ENCODE peak calls at places on chromosomes 3 and 15, in eight cellular contexts. V is A549; W is Calu3; X is naive thymus-derived CD8-positive, alpha-beta T cell; Y is cardiac fibroblast; H is tibial artery; Z is stimulated activated CD8-positive, alpha-beta memory T cell treated with anti-CD3 and anti-CD28 coated beads, Interleukin-2, amount 100 ng/mL, for 48 hours; F is mesendoderm. U is an unnamed sample.

GRCh38 chr15:41183580-41183979 is 47.0 kb downstream of the EXD1 start:
- DNase-seq in V (no peak), W (no peak), X (no peak), Y (peak; percentile 22), H (no peak), Z (no peak), F (no peak), U (no peak)

GRCh38 chr3:194577985-194578905 is 55.0 kb downstream of the TMEM44 start:
- DNase-seq in V (peak; percentile 83), W (peak; percentile 88), X (no peak), Y (peak; percentile 95), H (peak; percentile 90), Z (peak; percentile 42), F (peak; percentile 66), U (peak; percentile 70)

GRCh38 chr15:101206173-101206572 is 45.7 kb downstream of the CHSY1 start:
- DNase-seq in V (no peak), W (no peak), X (peak; percentile 27), Y (peak; percentile 70), H (no peak), Z (peak; percentile 77), F (no peak), U (no peak)

GRCh38 chr15:96350321-96350720 is 19.8 kb downstream of the NR2F2 start:
- DNase-seq in V (no peak), W (no peak), X (no peak), Y (peak; percentile 43), H (no peak), Z (no peak), F (no peak), U (no peak)

GRCh38 chr15:49809894-49810594 is 189.2 kb downstream of the DTWD1 start:
- DNase-seq in V (peak; percentile 19), W (no peak), X (no peak), Y (peak; percentile 7), H (no peak), Z (no peak), F (peak; percentile 28), U (no peak)

GRCh38 chr3:83317605-83318004 is 1556.2 kb upstream of the GBE1 start:
- DNase-seq in V (no peak), W (no peak), X (no peak), Y (no peak), H (no peak), Z (no peak), F (peak; percentile 42), U (no peak)

GRCh38 chr3:30729512-30729911 is 123.1 kb downstream of the TGFBR2 start:
- DNase-seq in V (no peak), W (no peak), X (no peak), Y (no peak), H (no peak), Z (no peak), F (no peak), U (no peak)

GRCh38 chr3:64392001-64392400 is 166.7 kb upstream of the PRICKLE2 start:
- DNase-seq in V (no peak), W (no peak), X (no peak), Y (no peak), H (no peak), Z (no peak), F (no peak), U (no peak)

GRCh38 chr3:169765281-169765624 is 393 bp upstream of the TERC start:
- DNase-seq in V (no peak), W (no peak), X (no peak), Y (no peak), H (no peak), Z (no peak), F (no peak), U (no peak)

GRCh38 chr15:43423793-43424192 is 52.9 kb downstream of the TUBGCP4 start:
- DNase-seq in V (no peak), W (no peak), X (no peak), Y (no peak), H (no peak), Z (no peak), F (no peak), U (no peak)

GRCh38 chr3:129199366-129199765 is 15.7 kb upstream of the CNBP start:
- DNase-seq in V (no peak), W (no peak), X (no peak), Y (no peak), H (no peak), Z (no peak), F (no peak), U (no peak)

GRCh38 chr3:29176501-29176900 is 104.4 kb upstream of the RBMS3 start:
- DNase-seq in V (no peak), W (no peak), X (no peak), Y (no peak), H (no peak), Z (no peak), F (peak; percentile 42), U (no peak)

GRCh38 chr15:56052389-56053045 is 59.1 kb upstream of the NEDD4 start:
- DNase-seq in V (peak; percentile 76), W (no peak), X (no peak), Y (peak; percentile 70), H (no peak), Z (no peak), F (peak; percentile 66), U (peak; percentile 62)

GRCh38 chr15:57259511-57260143 is 116.7 kb upstream of the CGNL1 start:
- DNase-seq in V (no peak), W (no peak), X (no peak), Y (no peak), H (no peak), Z (no peak), F (peak; percentile 93), U (peak; percentile 49)

GRCh38 chr15:62783303-62783957 is 259.1 kb upstream of the TPM1 start:
- DNase-seq in V (peak; percentile 56), W (peak; percentile 19), X (no peak), Y (peak; percentile 93), H (no peak), Z (no peak), F (no peak), U (no peak)

GRCh38 chr3:60303160-60303559 is 948.1 kb downstream of the FHIT start:
- DNase-seq in V (no peak), W (no peak), X (no peak), Y (no peak), H (no peak), Z (no peak), F (peak; percentile 16), U (no peak)

GRCh38 chr3:127175272-127175671 is 17.7 kb upstream of the PRR23E start:
- DNase-seq in V (no peak), W (no peak), X (no peak), Y (no peak), H (no peak), Z (no peak), F (no peak), U (no peak)

GRCh38 chr3:56633201-56633600 is 49.9 kb downstream of the TASOR start:
- DNase-seq in V (no peak), W (no peak), X (no peak), Y (no peak), H (no peak), Z (no peak), F (no peak), U (no peak)

GRCh38 chr3:126488205-126488604 is 12.5 kb upstream of the ZXDC start:
- DNase-seq in V (no peak), W (no peak), X (no peak), Y (no peak), H (no peak), Z (no peak), F (no peak), U (no peak)